ENCODE peak calls at places on chromosomes 13 and 19, in five cellular contexts. One of them, this sample, is unnamed.

GRCh38 chr19:50332264-50333038 is 3.3 kb upstream of the KCNC3 start:
- DNase-seq in neuronal stem cell: no peak
- DNase-seq in mesenchymal stem cell: no peak
- DNase-seq in IMR-90: no peak
- DNase-seq in mesendoderm: peak
- DNase-seq in this sample: no peak

GRCh38 chr13:29954082-29955043 is 103.9 kb upstream of the UBL3 start:
- DNase-seq in mesenchymal stem cell: no peak
- DNase-seq in IMR-90: no peak
- DNase-seq in neuronal stem cell: no peak
- DNase-seq in mesendoderm: no peak
- DNase-seq in this sample: no peak

GRCh38 chr13:105804561-105805190 is 730.8 kb downstream of the EFNB2 start:
- DNase-seq in mesenchymal stem cell: peak
- DNase-seq in IMR-90: peak
- DNase-seq in neuronal stem cell: no peak
- DNase-seq in mesendoderm: no peak
- DNase-seq in this sample: no peak

GRCh38 chr13:44331446-44331845 is 42.2 kb upstream of the SERP2 start:
- DNase-seq in IMR-90: no peak
- DNase-seq in mesendoderm: no peak
- DNase-seq in neuronal stem cell: no peak
- DNase-seq in mesenchymal stem cell: peak
- DNase-seq in this sample: no peak

GRCh38 chr19:3950871-3951861 is 18.3 kb downstream of the NMRK2 start:
- DNase-seq in IMR-90: no peak
- DNase-seq in mesendoderm: no peak
- DNase-seq in mesenchymal stem cell: no peak
- DNase-seq in neuronal stem cell: no peak
- DNase-seq in this sample: no peak

GRCh38 chr13:44311011-44311481 is 62.6 kb upstream of the SERP2 start:
- DNase-seq in IMR-90: peak
- DNase-seq in mesendoderm: no peak
- DNase-seq in neuronal stem cell: no peak
- DNase-seq in mesenchymal stem cell: no peak
- DNase-seq in this sample: no peak

GRCh38 chr19:46789371-46789770 is 977 bp upstream of the SLC1A5 start:
- DNase-seq in mesendoderm: no peak
- DNase-seq in mesenchymal stem cell: no peak
- DNase-seq in IMR-90: no peak
- DNase-seq in neuronal stem cell: no peak
- DNase-seq in this sample: no peak

GRCh38 chr13:71218960-71219359 is 648.0 kb downstream of the DACH1 start:
- DNase-seq in IMR-90: no peak
- DNase-seq in mesendoderm: peak
- DNase-seq in neuronal stem cell: peak
- DNase-seq in mesenchymal stem cell: no peak
- DNase-seq in this sample: no peak

GRCh38 chr13:49975826-49976225 is 21.0 kb upstream of the TRIM13 start:
- DNase-seq in mesendoderm: no peak
- DNase-seq in neuronal stem cell: no peak
- DNase-seq in mesenchymal stem cell: no peak
- DNase-seq in IMR-90: no peak
- DNase-seq in this sample: no peak

GRCh38 chr19:41373993-41374392 is 2.3 kb upstream of the TMEM91 start:
- DNase-seq in mesendoderm: no peak
- DNase-seq in neuronal stem cell: no peak
- DNase-seq in mesenchymal stem cell: peak
- DNase-seq in IMR-90: peak
- DNase-seq in this sample: no peak

GRCh38 chr19:11345122-11345752 is 831 bp downstream of the TMEM205 start:
- DNase-seq in IMR-90: no peak
- DNase-seq in mesendoderm: no peak
- DNase-seq in neuronal stem cell: no peak
- DNase-seq in mesenchymal stem cell: no peak
- DNase-seq in this sample: no peak

GRCh38 chr13:80224468-80224867 is 116.5 kb downstream of the SPRY2 start:
- DNase-seq in IMR-90: peak
- DNase-seq in mesendoderm: no peak
- DNase-seq in mesenchymal stem cell: no peak
- DNase-seq in neuronal stem cell: no peak
- DNase-seq in this sample: no peak

GRCh38 chr13:100789968-100790367 is 115.4 kb upstream of the TMTC4 start:
- DNase-seq in neuronal stem cell: no peak
- DNase-seq in mesenchymal stem cell: peak
- DNase-seq in IMR-90: no peak
- DNase-seq in mesendoderm: no peak
- DNase-seq in this sample: no peak

GRCh38 chr19:18029617-18030338 is 21.8 kb downstream of the ARRDC2 start:
- DNase-seq in mesendoderm: no peak
- DNase-seq in mesenchymal stem cell: peak
- DNase-seq in neuronal stem cell: no peak
- DNase-seq in IMR-90: peak
- DNase-seq in this sample: no peak

GRCh38 chr13:106919093-106919492 is 351.2 kb upstream of the ARGLU1 start:
- DNase-seq in IMR-90: no peak
- DNase-seq in mesendoderm: no peak
- DNase-seq in mesenchymal stem cell: peak
- DNase-seq in neuronal stem cell: no peak
- DNase-seq in this sample: no peak

GRCh38 chr19:5480427-5480836 is 25.2 kb downstream of the ZNRF4 start:
- DNase-seq in mesendoderm: peak
- DNase-seq in mesenchymal stem cell: peak
- DNase-seq in IMR-90: no peak
- DNase-seq in neuronal stem cell: no peak
- DNase-seq in this sample: peak

GRCh38 chr13:101618440-101619187 is 166.1 kb downstream of the ITGBL1 start:
- DNase-seq in IMR-90: no peak
- DNase-seq in mesendoderm: no peak
- DNase-seq in neuronal stem cell: no peak
- DNase-seq in mesenchymal stem cell: no peak
- DNase-seq in this sample: no peak

GRCh38 chr13:89726690-89727435 is 1620.6 kb upstream of the MIR17HG start:
- DNase-seq in neuronal stem cell: no peak
- DNase-seq in mesendoderm: no peak
- DNase-seq in IMR-90: peak
- DNase-seq in mesenchymal stem cell: peak
- DNase-seq in this sample: no peak

GRCh38 chr13:86758116-86758515 is 913.1 kb upstream of the SLITRK5 start:
- DNase-seq in mesenchymal stem cell: no peak
- DNase-seq in neuronal stem cell: no peak
- DNase-seq in IMR-90: no peak
- DNase-seq in mesendoderm: no peak
- DNase-seq in this sample: no peak

GRCh38 chr13:39490136-39490535 is 112.9 kb downstream of the LHFPL6 start:
- DNase-seq in mesendoderm: peak
- DNase-seq in IMR-90: no peak
- DNase-seq in mesenchymal stem cell: no peak
- DNase-seq in neuronal stem cell: peak
- DNase-seq in this sample: no peak

GRCh38 chr19:6212403-6213265 is 67.1 kb downstream of the MLLT1 start:
- DNase-seq in mesenchymal stem cell: no peak
- DNase-seq in neuronal stem cell: no peak
- DNase-seq in IMR-90: no peak
- DNase-seq in mesendoderm: no peak
- DNase-seq in this sample: no peak

GRCh38 chr13:113647351-113648217 is 10.4 kb downstream of the ATP4B start:
- DNase-seq in mesenchymal stem cell: no peak
- DNase-seq in IMR-90: no peak
- DNase-seq in neuronal stem cell: no peak
- DNase-seq in mesendoderm: no peak
- DNase-seq in this sample: no peak

GRCh38 chr13:102286326-102286725 is 115.5 kb downstream of the FGF14 start:
- DNase-seq in mesendoderm: peak
- DNase-seq in neuronal stem cell: no peak
- DNase-seq in mesenchymal stem cell: peak
- DNase-seq in IMR-90: peak
- DNase-seq in this sample: no peak

GRCh38 chr13:41833201-41833600 is 127.7 kb downstream of the VWA8 start:
- DNase-seq in neuronal stem cell: no peak
- DNase-seq in mesendoderm: no peak
- DNase-seq in IMR-90: no peak
- DNase-seq in mesenchymal stem cell: no peak
- DNase-seq in this sample: no peak

GRCh38 chr13:44904982-44905381 is 84.3 kb downstream of the NUFIP1 start:
- DNase-seq in neuronal stem cell: no peak
- DNase-seq in mesenchymal stem cell: peak
- DNase-seq in mesendoderm: no peak
- DNase-seq in IMR-90: peak
- DNase-seq in this sample: no peak

GRCh38 chr13:24741016-24741662 is 22.8 kb upstream of the RNF17 start:
- DNase-seq in IMR-90: no peak
- DNase-seq in mesenchymal stem cell: no peak
- DNase-seq in neuronal stem cell: no peak
- DNase-seq in mesendoderm: peak
- DNase-seq in this sample: no peak

GRCh38 chr19:21568816-21569496 is 63.6 kb downstream of the ZNF429 start:
- DNase-seq in IMR-90: peak
- DNase-seq in mesenchymal stem cell: no peak
- DNase-seq in mesendoderm: no peak
- DNase-seq in neuronal stem cell: no peak
- DNase-seq in this sample: no peak

GRCh38 chr19:56663931-56664500 is 7.5 kb downstream of the ZNF835 start:
- DNase-seq in neuronal stem cell: no peak
- DNase-seq in IMR-90: no peak
- DNase-seq in mesendoderm: no peak
- DNase-seq in mesenchymal stem cell: no peak
- DNase-seq in this sample: no peak

GRCh38 chr13:79548886-79549285 is 67.9 kb downstream of the NDFIP2 start:
- DNase-seq in IMR-90: peak
- DNase-seq in neuronal stem cell: no peak
- DNase-seq in mesenchymal stem cell: peak
- DNase-seq in mesendoderm: peak
- DNase-seq in this sample: no peak

GRCh38 chr19:46818812-46819211 is 30.4 kb upstream of the SLC1A5 start:
- DNase-seq in IMR-90: peak
- DNase-seq in mesendoderm: peak
- DNase-seq in mesenchymal stem cell: no peak
- DNase-seq in neuronal stem cell: no peak
- DNase-seq in this sample: peak

GRCh38 chr19:19026299-19026971 is 6.9 kb downstream of the SUGP2 start:
- DNase-seq in neuronal stem cell: no peak
- DNase-seq in mesendoderm: peak
- DNase-seq in IMR-90: no peak
- DNase-seq in mesenchymal stem cell: no peak
- DNase-seq in this sample: no peak

GRCh38 chr19:16561382-16561781 is 10.8 kb downstream of the SLC35E1 start:
- DNase-seq in neuronal stem cell: no peak
- DNase-seq in mesenchymal stem cell: no peak
- DNase-seq in mesendoderm: no peak
- DNase-seq in IMR-90: no peak
- DNase-seq in this sample: no peak

GRCh38 chr13:40101708-40102359 is 446.4 kb downstream of the COG6 start:
- DNase-seq in mesendoderm: no peak
- DNase-seq in mesenchymal stem cell: no peak
- DNase-seq in IMR-90: no peak
- DNase-seq in neuronal stem cell: no peak
- DNase-seq in this sample: no peak

GRCh38 chr13:112443191-112444000 is 67.2 kb downstream of the SPACA7 start:
- DNase-seq in mesenchymal stem cell: no peak
- DNase-seq in mesendoderm: peak
- DNase-seq in IMR-90: no peak
- DNase-seq in neuronal stem cell: peak
- DNase-seq in this sample: peak

GRCh38 chr13:112999414-113000177 is 30.6 kb downstream of the MCF2L start:
- DNase-seq in mesenchymal stem cell: no peak
- DNase-seq in IMR-90: no peak
- DNase-seq in mesendoderm: no peak
- DNase-seq in neuronal stem cell: no peak
- DNase-seq in this sample: no peak

GRCh38 chr19:7125221-7125620 is 55.7 kb downstream of the ZNF557 start:
- DNase-seq in neuronal stem cell: no peak
- DNase-seq in mesendoderm: no peak
- DNase-seq in IMR-90: no peak
- DNase-seq in mesenchymal stem cell: no peak
- DNase-seq in this sample: no peak

GRCh38 chr13:88068975-88069374 is 397.8 kb downstream of the SLITRK5 start:
- DNase-seq in neuronal stem cell: no peak
- DNase-seq in mesendoderm: peak
- DNase-seq in mesenchymal stem cell: no peak
- DNase-seq in IMR-90: no peak
- DNase-seq in this sample: peak

DNA sequence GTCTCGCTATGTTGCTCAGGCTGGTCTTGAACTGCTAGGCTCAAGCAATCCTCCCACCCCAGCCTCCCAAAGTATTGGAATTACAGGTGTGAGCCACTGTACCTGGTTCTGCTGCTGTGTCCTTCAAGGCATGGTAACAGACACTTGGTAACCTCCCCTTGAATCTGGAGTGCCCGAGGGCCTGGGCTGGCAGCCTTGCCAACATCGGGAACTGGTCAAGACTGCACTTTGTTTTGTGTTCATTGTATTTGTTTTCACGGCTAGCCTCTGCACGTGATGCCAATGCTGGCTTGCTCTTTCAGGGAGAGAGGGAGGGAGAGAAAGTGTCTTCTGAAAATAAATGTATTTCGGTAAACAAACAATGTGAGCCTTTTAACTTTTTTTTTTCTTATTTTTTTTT is 12.0 kb downstream of the CERS4 start:
- DNase-seq in mesendoderm: no peak
- DNase-seq in mesenchymal stem cell: no peak
- DNase-seq in IMR-90: no peak
- DNase-seq in neuronal stem cell: no peak
- DNase-seq in this sample: no peak
- H2BK15ac ChIP-seq in mesendoderm: no peak
- H2BK15ac ChIP-seq in mesenchymal stem cell: no peak
- H2BK15ac ChIP-seq in IMR-90: no peak
- H2BK15ac ChIP-seq in neuronal stem cell: no peak
- H2BK15ac ChIP-seq in this sample: no peak

GRCh38 chr19:984165-984967 is at the start of gene WDR18:
- DNase-seq in IMR-90: peak
- DNase-seq in neuronal stem cell: peak
- DNase-seq in mesenchymal stem cell: peak
- DNase-seq in mesendoderm: peak
- DNase-seq in this sample: peak
- H2BK15ac ChIP-seq in IMR-90: peak
- H2BK15ac ChIP-seq in neuronal stem cell: peak
- H2BK15ac ChIP-seq in mesenchymal stem cell: peak
- H2BK15ac ChIP-seq in mesendoderm: no peak
- H2BK15ac ChIP-seq in this sample: no peak

GRCh38 chr19:45049073-45049736 is 10.4 kb downstream of the CLASRP start:
- DNase-seq in IMR-90: no peak
- DNase-seq in neuronal stem cell: no peak
- DNase-seq in mesendoderm: no peak
- DNase-seq in mesenchymal stem cell: no peak
- DNase-seq in this sample: no peak
- H2BK15ac ChIP-seq in IMR-90: no peak
- H2BK15ac ChIP-seq in neuronal stem cell: no peak
- H2BK15ac ChIP-seq in mesendoderm: no peak
- H2BK15ac ChIP-seq in mesenchymal stem cell: no peak
- H2BK15ac ChIP-seq in this sample: no peak

GRCh38 chr19:58558623-58559274 is 338 bp upstream of the UBE2M start:
- DNase-seq in IMR-90: peak
- DNase-seq in neuronal stem cell: peak
- DNase-seq in mesendoderm: peak
- DNase-seq in mesenchymal stem cell: peak
- DNase-seq in this sample: peak
- H2BK15ac ChIP-seq in IMR-90: peak
- H2BK15ac ChIP-seq in neuronal stem cell: no peak
- H2BK15ac ChIP-seq in mesendoderm: no peak
- H2BK15ac ChIP-seq in mesenchymal stem cell: peak
- H2BK15ac ChIP-seq in this sample: peak